ENCODE peak calls at places on chromosomes 2 and 18, in five cellular contexts. One of them, this sample, is unnamed. For H3K4me1, the result is how much of the 10 kb centered on the place peaks cover.

GRCh38 chr2:80815259-80815658 is 510.7 kb upstream of the LRRTM1 start:
- DNase-seq in tibial artery: no peak
- DNase-seq in cardiac muscle cell: no peak
- DNase-seq in HCT116: no peak
- DNase-seq in heart right ventricle: no peak
- DNase-seq in this sample: no peak

GRCh38 chr2:1010373-1011017 is 59.8 kb downstream of the SNTG2 start:
- DNase-seq in tibial artery: no peak
- DNase-seq in cardiac muscle cell: peak
- DNase-seq in HCT116: no peak
- DNase-seq in heart right ventricle: peak
- DNase-seq in this sample: no peak

GRCh38 chr2:115396579-115396978 is 954.1 kb downstream of the DPP10 start:
- DNase-seq in tibial artery: no peak
- DNase-seq in cardiac muscle cell: no peak
- DNase-seq in HCT116: no peak
- DNase-seq in heart right ventricle: no peak
- DNase-seq in this sample: no peak

GRCh38 chr18:35974181-35974580 is 1.7 kb downstream of the RMP24 start:
- DNase-seq in tibial artery: no peak
- DNase-seq in cardiac muscle cell: no peak
- DNase-seq in HCT116: no peak
- DNase-seq in heart right ventricle: no peak
- DNase-seq in this sample: no peak

GRCh38 chr2:7748717-7749415 is 831.7 kb downstream of the RNF144A start:
- DNase-seq in tibial artery: no peak
- DNase-seq in cardiac muscle cell: no peak
- DNase-seq in HCT116: no peak
- DNase-seq in heart right ventricle: no peak
- DNase-seq in this sample: peak

GRCh38 chr2:32865399-32866068 is 81.2 kb upstream of the LTBP1 start:
- DNase-seq in tibial artery: no peak
- DNase-seq in cardiac muscle cell: peak
- DNase-seq in HCT116: peak
- DNase-seq in heart right ventricle: no peak
- DNase-seq in this sample: no peak

GRCh38 chr18:49645196-49645595 is 83.3 kb downstream of the LIPG start:
- DNase-seq in tibial artery: no peak
- DNase-seq in cardiac muscle cell: no peak
- DNase-seq in HCT116: no peak
- DNase-seq in heart right ventricle: no peak
- DNase-seq in this sample: no peak

GRCh38 chr2:25825238-25825637 is 53.0 kb downstream of the ASXL2 start:
- DNase-seq in tibial artery: no peak
- DNase-seq in cardiac muscle cell: no peak
- DNase-seq in HCT116: no peak
- DNase-seq in heart right ventricle: no peak
- DNase-seq in this sample: no peak

GRCh38 chr2:43634604-43635306 is 2.3 kb upstream of the PLEKHH2 start:
- DNase-seq in tibial artery: no peak
- DNase-seq in cardiac muscle cell: peak
- DNase-seq in HCT116: no peak
- DNase-seq in heart right ventricle: no peak
- DNase-seq in this sample: peak

GRCh38 chr2:102187191-102188150 is 648 bp downstream of the IL1RL2 start:
- DNase-seq in tibial artery: peak
- DNase-seq in cardiac muscle cell: peak
- DNase-seq in HCT116: no peak
- DNase-seq in heart right ventricle: peak
- DNase-seq in this sample: no peak

GRCh38 chr18:54109131-54109683 is 115.3 kb downstream of the MBD2 start:
- DNase-seq in tibial artery: no peak
- DNase-seq in cardiac muscle cell: peak
- DNase-seq in HCT116: no peak
- DNase-seq in heart right ventricle: no peak
- DNase-seq in this sample: no peak

GRCh38 chr2:31075393-31075792 is 62.8 kb downstream of the GALNT14 start:
- DNase-seq in tibial artery: no peak
- DNase-seq in cardiac muscle cell: no peak
- DNase-seq in HCT116: no peak
- DNase-seq in heart right ventricle: no peak
- DNase-seq in this sample: no peak

GRCh38 chr2:1521191-1521877 is 108.1 kb downstream of the TPO start:
- DNase-seq in tibial artery: no peak
- DNase-seq in cardiac muscle cell: no peak
- DNase-seq in HCT116: no peak
- DNase-seq in heart right ventricle: no peak
- DNase-seq in this sample: no peak

GRCh38 chr2:11305338-11305737 is 39.1 kb downstream of the ROCK2 start:
- DNase-seq in tibial artery: no peak
- DNase-seq in cardiac muscle cell: no peak
- DNase-seq in HCT116: no peak
- DNase-seq in heart right ventricle: no peak
- DNase-seq in this sample: no peak

GRCh38 chr2:141464995-141465394 is 665.8 kb downstream of the LRP1B start:
- DNase-seq in tibial artery: no peak
- DNase-seq in cardiac muscle cell: no peak
- DNase-seq in HCT116: no peak
- DNase-seq in heart right ventricle: no peak
- DNase-seq in this sample: no peak

GRCh38 chr2:235740821-235741220 is 247.0 kb downstream of the AGAP1 start:
- DNase-seq in tibial artery: no peak
- DNase-seq in cardiac muscle cell: no peak
- DNase-seq in HCT116: no peak
- DNase-seq in heart right ventricle: no peak
- DNase-seq in this sample: peak

GRCh38 chr2:26942543-26943295 is 27.7 kb upstream of the MAPRE3 start:
- DNase-seq in tibial artery: no peak
- DNase-seq in cardiac muscle cell: peak
- DNase-seq in HCT116: peak
- DNase-seq in heart right ventricle: peak
- DNase-seq in this sample: peak

GRCh38 chr18:45638544-45638943 is 23.3 kb downstream of the SLC14A2 start:
- DNase-seq in tibial artery: no peak
- DNase-seq in cardiac muscle cell: no peak
- DNase-seq in HCT116: no peak
- DNase-seq in heart right ventricle: no peak
- DNase-seq in this sample: no peak

GRCh38 chr2:46535360-46535759 is 56.0 kb downstream of the TMEM247 start:
- DNase-seq in tibial artery: no peak
- DNase-seq in cardiac muscle cell: no peak
- DNase-seq in HCT116: no peak
- DNase-seq in heart right ventricle: no peak
- DNase-seq in this sample: no peak

GRCh38 chr2:71930073-71930681 is 217.5 kb downstream of the CYP26B1 start:
- DNase-seq in tibial artery: peak
- DNase-seq in cardiac muscle cell: no peak
- DNase-seq in HCT116: no peak
- DNase-seq in heart right ventricle: no peak
- DNase-seq in this sample: peak

GRCh38 chr2:25274868-25275574 is 66.7 kb downstream of the DNMT3A start:
- DNase-seq in tibial artery: no peak
- DNase-seq in cardiac muscle cell: peak
- DNase-seq in HCT116: no peak
- DNase-seq in heart right ventricle: peak
- DNase-seq in this sample: no peak

GRCh38 chr2:197255550-197255949 is 55.0 kb downstream of the ANKRD44 start:
- DNase-seq in tibial artery: peak
- DNase-seq in cardiac muscle cell: peak
- DNase-seq in HCT116: no peak
- DNase-seq in heart right ventricle: peak
- DNase-seq in this sample: no peak

GRCh38 chr2:238220892-238221521 is 17.5 kb upstream of the ILKAP start:
- DNase-seq in tibial artery: no peak
- DNase-seq in cardiac muscle cell: peak
- DNase-seq in HCT116: no peak
- DNase-seq in heart right ventricle: no peak
- DNase-seq in this sample: peak

GRCh38 chr2:176110975-176111663 is 4.0 kb downstream of the HOXD11 start:
- DNase-seq in tibial artery: no peak
- DNase-seq in cardiac muscle cell: peak
- DNase-seq in HCT116: no peak
- DNase-seq in heart right ventricle: no peak
- DNase-seq in this sample: no peak

GRCh38 chr2:159094173-159094737 is 125.8 kb downstream of the TANC1 start:
- DNase-seq in tibial artery: peak
- DNase-seq in cardiac muscle cell: peak
- DNase-seq in HCT116: no peak
- DNase-seq in heart right ventricle: peak
- DNase-seq in this sample: no peak

GRCh38 chr18:11840493-11840892 is 10.7 kb upstream of the CHMP1B start:
- DNase-seq in tibial artery: no peak
- DNase-seq in cardiac muscle cell: no peak
- DNase-seq in HCT116: no peak
- DNase-seq in heart right ventricle: no peak
- DNase-seq in this sample: no peak

GRCh38 chr18:49704334-49704733 is 109.0 kb downstream of the ACAA2 start:
- DNase-seq in tibial artery: no peak
- DNase-seq in cardiac muscle cell: peak
- DNase-seq in HCT116: no peak
- DNase-seq in heart right ventricle: no peak
- DNase-seq in this sample: no peak

DNA sequence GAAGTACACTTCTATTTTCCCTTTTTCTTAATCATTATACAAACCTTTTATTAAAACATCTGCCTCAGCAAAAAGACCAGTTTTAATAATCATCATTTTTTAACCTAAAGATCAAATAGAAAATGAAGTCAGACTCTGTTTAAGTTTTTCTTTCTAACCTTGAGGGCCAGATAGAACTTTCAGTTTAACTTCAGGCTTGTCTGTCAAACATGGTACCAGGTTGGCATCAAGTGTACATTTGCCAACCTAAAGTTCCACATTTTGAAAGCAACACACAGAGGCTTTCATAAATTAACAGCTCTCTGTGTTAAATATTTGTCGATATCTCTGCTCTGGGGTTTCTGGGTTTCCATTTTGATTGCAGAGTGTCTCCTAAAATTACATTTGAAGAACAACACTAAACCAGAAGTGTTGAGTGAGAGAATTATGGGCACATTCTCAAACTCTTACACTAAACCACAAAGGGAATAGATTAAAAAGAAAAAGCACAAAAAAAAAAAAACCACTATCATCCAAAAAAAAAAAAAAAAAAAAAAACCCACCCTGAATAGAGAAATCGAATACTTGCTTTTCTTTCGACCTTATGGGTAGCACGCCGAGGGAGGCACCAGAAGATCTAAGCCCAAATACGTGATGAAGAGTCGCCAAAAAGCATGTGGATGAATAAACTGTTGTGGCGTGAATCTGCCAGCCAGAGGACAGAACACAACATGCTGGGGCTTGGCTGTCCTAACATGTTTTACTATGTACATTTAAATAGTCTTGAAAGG is 166.2 kb downstream of the TCF4 start:
- DNase-seq in tibial artery: no peak
- DNase-seq in cardiac muscle cell: peak
- DNase-seq in HCT116: no peak
- DNase-seq in heart right ventricle: no peak
- DNase-seq in this sample: no peak
- H3K4me3 ChIP-seq in tibial artery: peak
- H3K4me3 ChIP-seq in cardiac muscle cell: no peak
- H3K4me3 ChIP-seq in HCT116: no peak
- H3K4me3 ChIP-seq in heart right ventricle: peak
- H3K4me3 ChIP-seq in this sample: no peak

GRCh38 chr2:120881981-120882788 is 146.5 kb downstream of the GLI2 start:
- DNase-seq in tibial artery: peak
- DNase-seq in cardiac muscle cell: no peak
- DNase-seq in HCT116: no peak
- DNase-seq in heart right ventricle: peak
- DNase-seq in this sample: no peak

GRCh38 chr2:120885749-120886148 is 150.1 kb downstream of the GLI2 start:
- DNase-seq in tibial artery: no peak
- DNase-seq in cardiac muscle cell: no peak
- DNase-seq in HCT116: no peak
- DNase-seq in heart right ventricle: no peak
- DNase-seq in this sample: no peak

GRCh38 chr2:120885311-120885710 is 149.6 kb downstream of the GLI2 start:
- DNase-seq in tibial artery: no peak
- DNase-seq in cardiac muscle cell: no peak
- DNase-seq in HCT116: no peak
- DNase-seq in heart right ventricle: no peak
- DNase-seq in this sample: peak

GRCh38 chr2:120884406-120885290 is 149.0 kb downstream of the GLI2 start:
- DNase-seq in tibial artery: no peak
- DNase-seq in cardiac muscle cell: no peak
- DNase-seq in HCT116: no peak
- DNase-seq in heart right ventricle: no peak
- DNase-seq in this sample: peak

GRCh38 chr2:120883607-120884405 is 148.1 kb downstream of the GLI2 start:
- DNase-seq in tibial artery: peak
- DNase-seq in cardiac muscle cell: no peak
- DNase-seq in HCT116: no peak
- DNase-seq in heart right ventricle: no peak
- DNase-seq in this sample: no peak
- H3K4me1 ChIP-seq in tibial artery: under half
- H3K4me1 ChIP-seq in cardiac muscle cell: under half
- H3K4me1 ChIP-seq in HCT116: under half
- H3K4me1 ChIP-seq in heart right ventricle: under half
- H3K4me1 ChIP-seq in this sample: half or more

GRCh38 chr2:126050991-126051736 is 604.8 kb upstream of the GYPC start:
- DNase-seq in tibial artery: no peak
- DNase-seq in cardiac muscle cell: no peak
- DNase-seq in HCT116: no peak
- DNase-seq in heart right ventricle: no peak
- DNase-seq in this sample: no peak
- H3K4me3 ChIP-seq in tibial artery: no peak
- H3K4me3 ChIP-seq in cardiac muscle cell: no peak
- H3K4me3 ChIP-seq in HCT116: no peak
- H3K4me3 ChIP-seq in heart right ventricle: no peak
- H3K4me3 ChIP-seq in this sample: no peak

GRCh38 chr2:9228781-9229469 is 22.3 kb downstream of the ASAP2 start:
- DNase-seq in tibial artery: no peak
- DNase-seq in cardiac muscle cell: no peak
- DNase-seq in HCT116: no peak
- DNase-seq in heart right ventricle: no peak
- DNase-seq in this sample: no peak

GRCh38 chr2:9230051-9230802 is 23.6 kb downstream of the ASAP2 start:
- DNase-seq in tibial artery: no peak
- DNase-seq in cardiac muscle cell: peak
- DNase-seq in HCT116: no peak
- DNase-seq in heart right ventricle: peak
- DNase-seq in this sample: no peak

GRCh38 chr2:9228088-9228751 is 21.6 kb downstream of the ASAP2 start:
- DNase-seq in tibial artery: no peak
- DNase-seq in cardiac muscle cell: peak
- DNase-seq in HCT116: no peak
- DNase-seq in heart right ventricle: no peak
- DNase-seq in this sample: no peak

GRCh38 chr2:9230881-9231280 is 24.3 kb downstream of the ASAP2 start:
- DNase-seq in tibial artery: no peak
- DNase-seq in cardiac muscle cell: no peak
- DNase-seq in HCT116: no peak
- DNase-seq in heart right ventricle: no peak
- DNase-seq in this sample: no peak

DNA sequence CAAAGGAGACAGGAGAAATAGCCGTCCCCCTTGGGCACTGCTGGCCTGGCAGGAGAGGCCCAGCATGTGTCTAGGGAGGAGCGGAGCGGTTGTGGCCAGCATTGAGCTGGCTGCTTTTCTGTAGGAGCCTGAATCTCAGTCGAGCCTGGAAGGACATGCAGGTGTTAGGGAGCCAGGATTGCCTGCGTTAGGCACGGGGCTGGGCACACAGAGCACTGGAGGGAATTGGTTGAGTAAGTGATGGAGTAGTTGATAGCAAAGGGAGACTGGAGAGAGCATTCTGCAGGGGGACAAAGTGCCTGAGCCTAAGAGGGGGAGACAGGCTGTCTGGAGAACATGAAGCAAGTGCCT is 22.8 kb downstream of the ASAP2 start:
- DNase-seq in tibial artery: no peak
- DNase-seq in cardiac muscle cell: no peak
- DNase-seq in HCT116: no peak
- DNase-seq in heart right ventricle: no peak
- DNase-seq in this sample: no peak
- H3K4me1 ChIP-seq in tibial artery: half or more
- H3K4me1 ChIP-seq in cardiac muscle cell: under half
- H3K4me1 ChIP-seq in HCT116: under half
- H3K4me1 ChIP-seq in heart right ventricle: half or more
- H3K4me1 ChIP-seq in this sample: under half